ENCODE peak calls at places on chromosomes 3 and 15, in seven cellular contexts. A is right lobe of liver; M is endothelial cell; S is fibroblast of lung; N is activated T-helper 9 cell treated with anti-CD3 and anti-CD28 coated beads, Interleukin-2, amount 50 U/mL, for 16 hours; L is DND-41; D is RWPE1. J is an unnamed sample.

GRCh38 chr15:55357774-55358173 is 38.8 kb downstream of the PIGB start:
- DNase-seq in A (no peak), M (no peak), S (peak; percentile 79), N (no peak), L (no peak), D (peak; percentile 20), J (no peak)

GRCh38 chr15:100767002-100767825 is 112.4 kb upstream of the ALDH1A3 start:
- DNase-seq in A (no peak), M (no peak), S (no peak), N (no peak), L (no peak), D (no peak), J (no peak)

GRCh38 chr3:156582784-156583183 is 27.9 kb upstream of the SSR3 start:
- DNase-seq in A (no peak), M (no peak), S (no peak), N (no peak), L (no peak), D (no peak), J (no peak)

GRCh38 chr3:66504761-66505641 is 4.2 kb upstream of the LRIG1 start:
- DNase-seq in A (peak; percentile 82), M (no peak), S (no peak), N (no peak), L (no peak), D (no peak), J (no peak)

GRCh38 chr3:172467170-172467824 is 19.0 kb upstream of the GHSR start:
- DNase-seq in A (no peak), M (no peak), S (peak; percentile 81), N (no peak), L (no peak), D (peak; percentile 66), J (no peak)

GRCh38 chr3:151581046-151581445 is 120.2 kb upstream of the IGSF10 start:
- DNase-seq in A (no peak), M (no peak), S (peak; percentile 73), N (no peak), L (no peak), D (no peak), J (no peak)

GRCh38 chr3:195113536-195113935 is 157.4 kb downstream of the XXYLT1 start:
- DNase-seq in A (no peak), M (no peak), S (no peak), N (no peak), L (no peak), D (no peak), J (no peak)

GRCh38 chr15:49962044-49962602 is 156.9 kb downstream of the ATP8B4 start:
- DNase-seq in A (no peak), M (no peak), S (peak; percentile 11), N (no peak), L (no peak), D (no peak), J (no peak)

GRCh38 chr3:187747506-187747905 is 2.2 kb upstream of the BCL6 start:
- DNase-seq in A (no peak), M (no peak), S (no peak), N (no peak), L (no peak), D (no peak), J (no peak)

GRCh38 chr3:157220211-157220610 is 60.3 kb upstream of the CCNL1 start:
- DNase-seq in A (no peak), M (no peak), S (no peak), N (no peak), L (no peak), D (no peak), J (no peak)

GRCh38 chr15:25847066-25847465 is 16.1 kb downstream of the ATP10A start:
- DNase-seq in A (no peak), M (no peak), S (no peak), N (no peak), L (no peak), D (no peak), J (no peak)

GRCh38 chr3:69012111-69012835 is 1.2 kb downstream of the EOGT start:
- DNase-seq in A (no peak), M (peak; percentile 24), S (peak; percentile 53), N (no peak), L (no peak), D (peak; percentile 65), J (no peak)

GRCh38 chr3:157856078-157856939 is 249.9 kb downstream of the SHOX2 start:
- DNase-seq in A (no peak), M (no peak), S (peak; percentile 13), N (no peak), L (no peak), D (peak; percentile 63), J (no peak)

GRCh38 chr15:48954538-48954937 is 9.2 kb downstream of the SHC4 start:
- DNase-seq in A (no peak), M (no peak), S (peak; percentile 67), N (no peak), L (no peak), D (no peak), J (no peak)

GRCh38 chr3:173976281-173976680 is 578.7 kb downstream of the NLGN1 start:
- DNase-seq in A (no peak), M (no peak), S (no peak), N (no peak), L (no peak), D (no peak), J (no peak)

GRCh38 chr15:99438691-99439523 is 126.9 kb upstream of the MEF2A start:
- DNase-seq in A (no peak), M (no peak), S (peak; percentile 35), N (no peak), L (peak; percentile 69), D (no peak), J (no peak)

GRCh38 chr3:32706348-32707025 is 21.5 kb downstream of the CNOT10 start:
- DNase-seq in A (no peak), M (no peak), S (peak; percentile 56), N (no peak), L (no peak), D (no peak), J (no peak)

GRCh38 chr15:92012368-92012629 is 158.8 kb downstream of the SLCO3A1 start:
- DNase-seq in A (no peak), M (no peak), S (peak; percentile 41), N (no peak), L (no peak), D (no peak), J (no peak)

GRCh38 chr3:71064288-71064975 is 519.1 kb downstream of the FOXP1 start:
- DNase-seq in A (peak; percentile 64), M (peak; percentile 37), S (peak; percentile 74), N (peak; percentile 56), L (peak; percentile 77), D (peak; percentile 13), J (peak; percentile 27)

GRCh38 chr3:58333206-58334012 is 717 bp downstream of the PXK start:
- DNase-seq in A (peak; percentile 64), M (peak; percentile 22), S (no peak), N (peak; percentile 13), L (peak; percentile 49), D (peak; percentile 17), J (peak; percentile 32)

J was measured in COLO829.